ENCODE peak calls at places on chromosomes 7 and 10, in nine cellular contexts. V is PC-3; E is CD8-positive, alpha-beta memory T cell; Y is dorsolateral prefrontal cortex; K is GM23338; S is esophagus squamous epithelium; F is endodermal cell; I is neural progenitor cell; W is psoas muscle. Z is an unnamed sample. For H3K27me3, the result is how much of the 10 kb centered on the place peaks cover.

GRCh38 chr10:85919358-85920022 is 447.1 kb downstream of the GRID1 start:
- DNase-seq in V (no peak), E (no peak), Y (no peak), K (no peak), S (no peak), F (peak), I (no peak), W (no peak), Z (no peak)

GRCh38 chr7:27148776-27149641 is 1.4 kb upstream of the HOXA6 start:
- DNase-seq in V (peak), E (no peak), Y (no peak), K (peak), S (no peak), F (peak), I (no peak), W (peak), Z (no peak)

GRCh38 chr10:28839600-28840007 is 162.3 kb downstream of the BAMBI start:
- DNase-seq in V (no peak), E (no peak), Y (no peak), K (no peak), S (no peak), F (peak), I (no peak), W (no peak), Z (no peak)

GRCh38 chr7:8389898-8390642 is 43.3 kb upstream of the NXPH1 start:
- DNase-seq in V (no peak), E (no peak), Y (peak), K (peak), S (no peak), F (peak), I (peak), W (peak), Z (no peak)

GRCh38 chr10:49632406-49633317 is 18.8 kb downstream of the CHAT start:
- DNase-seq in V (peak), E (no peak), Y (peak), K (no peak), S (no peak), F (no peak), I (no peak), W (no peak), Z (no peak)

GRCh38 chr7:114820993-114821945 is 100.6 kb upstream of the MDFIC start:
- DNase-seq in V (no peak), E (no peak), Y (no peak), K (no peak), S (no peak), F (no peak), I (no peak), W (no peak), Z (no peak)

GRCh38 chr7:129862672-129863071 is 90.1 kb downstream of the UBE2H start:
- DNase-seq in V (no peak), E (no peak), Y (no peak), K (no peak), S (no peak), F (peak), I (peak), W (no peak), Z (no peak)

GRCh38 chr7:115037128-115037802 is 115.4 kb downstream of the MDFIC start:
- DNase-seq in V (no peak), E (no peak), Y (no peak), K (no peak), S (no peak), F (no peak), I (no peak), W (no peak), Z (no peak)

GRCh38 chr10:58414270-58415041 is 29.2 kb downstream of the TFAM start:
- DNase-seq in V (peak), E (no peak), Y (no peak), K (peak), S (no peak), F (peak), I (peak), W (no peak), Z (peak)

GRCh38 chr10:31321396-31321941 is 2.5 kb downstream of the ZEB1 start:
- DNase-seq in V (no peak), E (peak), Y (no peak), K (peak), S (no peak), F (no peak), I (peak), W (no peak), Z (no peak)

GRCh38 chr10:92327445-92328433 is 36.8 kb downstream of the MARCHF5 start:
- DNase-seq in V (no peak), E (no peak), Y (no peak), K (no peak), S (no peak), F (no peak), I (no peak), W (no peak), Z (no peak)

GRCh38 chr7:92768501-92769360 is 67.6 kb downstream of the CDK6 start:
- DNase-seq in V (peak), E (no peak), Y (no peak), K (peak), S (no peak), F (no peak), I (no peak), W (no peak), Z (no peak)

GRCh38 chr10:46550076-46550790 is 6.2 kb downstream of the GPRIN2 start:
- DNase-seq in V (no peak), E (no peak), Y (peak), K (no peak), S (no peak), F (peak), I (no peak), W (peak), Z (no peak)

GRCh38 chr10:7424315-7424714 is 13.5 kb upstream of the SFMBT2 start:
- DNase-seq in V (no peak), E (no peak), Y (no peak), K (peak), S (no peak), F (peak), I (no peak), W (no peak), Z (no peak)

GRCh38 chr7:92133737-92134270 is 473 bp downstream of the CYP51A1 start:
- DNase-seq in V (peak), E (peak), Y (peak), K (peak), S (peak), F (peak), I (peak), W (peak), Z (no peak)

GRCh38 chr7:34622771-34623250 is 35.2 kb upstream of the NPSR1 start:
- DNase-seq in V (no peak), E (no peak), Y (no peak), K (no peak), S (no peak), F (no peak), I (no peak), W (no peak), Z (no peak)

GRCh38 chr10:113399051-113399450 is 153.8 kb upstream of the HABP2 start:
- DNase-seq in V (no peak), E (no peak), Y (no peak), K (no peak), S (no peak), F (no peak), I (no peak), W (no peak), Z (no peak)

GRCh38 chr7:133282094-133282493 is 29.2 kb downstream of the EXOC4 start:
- DNase-seq in V (no peak), E (no peak), Y (no peak), K (no peak), S (no peak), F (no peak), I (no peak), W (no peak), Z (no peak)

GRCh38 chr10:17200035-17200884 is 1.2 kb downstream of the TRDMT1 start:
- DNase-seq in V (no peak), E (no peak), Y (no peak), K (no peak), S (no peak), F (no peak), I (no peak), W (no peak), Z (no peak)

GRCh38 chr7:134307320-134307719 is 9.4 kb downstream of the SLC35B4 start:
- DNase-seq in V (peak), E (no peak), Y (no peak), K (no peak), S (no peak), F (no peak), I (no peak), W (no peak), Z (no peak)

GRCh38 chr7:41449694-41450093 is 253.2 kb downstream of the INHBA start:
- DNase-seq in V (no peak), E (no peak), Y (no peak), K (no peak), S (no peak), F (no peak), I (no peak), W (no peak), Z (no peak)

GRCh38 chr7:66736892-66737291 is 3.6 kb upstream of the RABGEF1 start:
- DNase-seq in V (no peak), E (no peak), Y (no peak), K (no peak), S (no peak), F (no peak), I (no peak), W (no peak), Z (no peak)

GRCh38 chr10:133010095-133010837 is 67.9 kb upstream of the CFAP46 start:
- DNase-seq in V (no peak), E (no peak), Y (no peak), K (no peak), S (no peak), F (no peak), I (no peak), W (no peak), Z (no peak)

GRCh38 chr7:157770716-157771320 is 434.0 kb downstream of the DNAJB6 start:
- DNase-seq in V (no peak), E (no peak), Y (no peak), K (no peak), S (no peak), F (no peak), I (no peak), W (peak), Z (no peak)

GRCh38 chr10:3091346-3091787 is 24.0 kb downstream of the PFKP start:
- DNase-seq in V (peak), E (no peak), Y (no peak), K (no peak), S (no peak), F (no peak), I (no peak), W (no peak), Z (no peak)

GRCh38 chr10:130648807-130649206 is 512.6 kb downstream of the GLRX3 start:
- DNase-seq in V (no peak), E (no peak), Y (no peak), K (no peak), S (no peak), F (no peak), I (no peak), W (no peak), Z (no peak)
- H3K4me3 ChIP-seq in V (no peak), E (no peak), Y (no peak), K (no peak), S (no peak), F (no peak), I (no peak), W (no peak), Z (no peak)

GRCh38 chr7:155800741-155801267 is 11.5 kb downstream of the SHH start:
- DNase-seq in V (no peak), E (no peak), Y (no peak), K (no peak), S (no peak), F (no peak), I (no peak), W (no peak), Z (no peak)
- H3K27me3 ChIP-seq in V (under half), E (under half), Y (half or more), K (half or more), S (under half), F (half or more), I (half or more), W (under half), Z (under half)

GRCh38 chr7:923108-924041 is 31.1 kb downstream of the ADAP1 start:
- DNase-seq in V (peak), E (peak), Y (peak), K (no peak), S (peak), F (peak), I (no peak), W (peak), Z (no peak)
- H3K4me3 ChIP-seq in V (peak), E (peak), Y (no peak), K (no peak), S (no peak), F (no peak), I (no peak), W (peak), Z (no peak)

GRCh38 chr10:52814506-52814905 is 41.9 kb upstream of the MBL2 start:
- DNase-seq in V (no peak), E (no peak), Y (no peak), K (peak), S (no peak), F (no peak), I (no peak), W (no peak), Z (no peak)
- H3K27me3 ChIP-seq in V (under half), E (under half), Y (under half), K (under half), S (under half), F (under half), I (under half), W (under half), Z (under half)

DNA sequence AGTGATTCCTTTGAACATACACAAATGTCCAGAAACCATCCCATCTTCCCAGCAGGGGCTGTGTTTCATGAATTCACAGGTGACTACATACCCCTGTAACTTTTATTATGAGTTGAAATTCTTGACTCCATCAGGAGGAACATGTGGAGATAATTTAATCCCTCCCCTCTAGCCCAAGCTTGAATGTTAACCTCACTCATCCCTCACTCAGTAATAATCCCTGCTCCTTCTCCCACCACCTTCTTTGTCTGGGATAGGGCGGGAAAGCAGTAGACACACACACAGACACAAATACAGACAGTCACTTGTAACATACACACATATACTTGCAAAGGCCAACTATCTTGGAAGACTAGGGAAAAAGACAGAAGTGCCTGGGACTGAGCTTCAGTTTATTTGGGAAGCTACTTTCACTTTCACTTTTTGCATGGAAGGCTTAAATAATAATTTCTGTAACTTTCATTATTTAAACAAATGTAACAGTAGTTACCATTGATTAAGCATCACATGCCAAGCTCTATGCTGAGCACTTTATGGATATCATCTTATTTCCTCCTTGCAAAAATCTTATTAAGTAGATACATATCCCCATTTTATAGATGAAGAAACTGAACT is 7.3 kb downstream of the AASS start:
- DNase-seq in V (no peak), E (no peak), Y (no peak), K (no peak), S (no peak), F (no peak), I (no peak), W (no peak), Z (no peak)
- H3K4me3 ChIP-seq in V (peak), E (no peak), Y (peak), K (peak), S (peak), F (no peak), I (no peak), W (peak), Z (peak)

GRCh38 chr7:25860206-25860881 is 291.7 kb upstream of the NFE2L3 start:
- DNase-seq in V (no peak), E (no peak), Y (no peak), K (peak), S (no peak), F (peak), I (peak), W (no peak), Z (no peak)

GRCh38 chr7:25859412-25859704 is 292.6 kb upstream of the NFE2L3 start:
- DNase-seq in V (no peak), E (no peak), Y (no peak), K (peak), S (no peak), F (no peak), I (no peak), W (no peak), Z (no peak)

GRCh38 chr7:25860882-25861228 is 291.1 kb upstream of the NFE2L3 start:
- DNase-seq in V (no peak), E (no peak), Y (no peak), K (no peak), S (no peak), F (no peak), I (no peak), W (no peak), Z (no peak)

GRCh38 chr7:25858562-25859411 is 293.2 kb upstream of the NFE2L3 start:
- DNase-seq in V (no peak), E (no peak), Y (no peak), K (peak), S (no peak), F (peak), I (peak), W (no peak), Z (no peak)

GRCh38 chr7:25859732-25860131 is 292.3 kb upstream of the NFE2L3 start:
- DNase-seq in V (no peak), E (no peak), Y (no peak), K (no peak), S (no peak), F (no peak), I (no peak), W (no peak), Z (no peak)
- H3K27me3 ChIP-seq in V (under half), E (half or more), Y (half or more), K (half or more), S (half or more), F (half or more), I (half or more), W (under half), Z (under half)

GRCh38 chr7:108003591-108003935 is 602 bp upstream of the LAMB1 start:
- DNase-seq in V (no peak), E (no peak), Y (no peak), K (peak), S (no peak), F (no peak), I (no peak), W (no peak), Z (no peak)

GRCh38 chr7:108000875-108001758 is 1.8 kb downstream of the LAMB1 start:
- DNase-seq in V (peak), E (no peak), Y (no peak), K (peak), S (no peak), F (peak), I (peak), W (peak), Z (no peak)

GRCh38 chr7:108004220-108005142 is 1.5 kb upstream of the LAMB1 start:
- DNase-seq in V (peak), E (no peak), Y (no peak), K (peak), S (no peak), F (peak), I (peak), W (no peak), Z (no peak)

GRCh38 chr7:108001759-108002725 is 919 bp downstream of the LAMB1 start:
- DNase-seq in V (no peak), E (no peak), Y (no peak), K (peak), S (no peak), F (no peak), I (peak), W (no peak), Z (no peak)

GRCh38 chr7:108002726-108003590 is at the start of gene LAMB1:
- DNase-seq in V (peak), E (no peak), Y (no peak), K (peak), S (no peak), F (peak), I (peak), W (peak), Z (no peak)
- H3K4me3 ChIP-seq in V (peak), E (no peak), Y (peak), K (peak), S (peak), F (peak), I (peak), W (peak), Z (peak)

DNA sequence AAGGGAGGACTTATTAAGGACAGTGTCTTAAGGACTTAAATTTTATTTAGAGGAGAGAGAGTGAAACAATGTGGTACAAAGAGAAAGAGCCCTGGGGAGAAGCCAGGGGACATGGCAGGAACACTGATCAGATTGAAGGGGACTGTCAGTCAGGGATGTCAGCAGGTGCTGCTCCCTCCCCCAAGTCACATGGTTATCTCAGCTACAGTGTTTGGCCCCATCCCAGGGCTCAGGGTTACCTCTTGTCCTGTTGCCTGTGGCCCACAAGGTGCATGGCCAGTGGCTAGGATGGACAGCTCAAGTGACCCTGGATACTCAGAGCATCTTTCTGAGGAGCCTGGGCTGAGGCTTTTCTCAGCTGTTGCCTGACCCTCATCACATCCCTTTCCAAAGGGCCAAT is 325.9 kb upstream of the PODXL start:
- DNase-seq in V (no peak), E (no peak), Y (no peak), K (peak), S (no peak), F (peak), I (no peak), W (no peak), Z (no peak)
- H3K27me3 ChIP-seq in V (under half), E (under half), Y (under half), K (under half), S (under half), F (under half), I (under half), W (under half), Z (under half)